ENCODE peak calls at places on chromosome 14, in four cellular contexts. O is K562, G is H1, N is HepG2. K is an unnamed sample. For H3K4me1, the result is how much of the 10 kb centered on the place peaks cover.

GRCh38 chr14:46250113-46250703 is 401.4 kb downstream of the RPL10L start:
- DNase-seq in O (peak), G (no peak), N (peak), K (peak)

GRCh38 chr14:103897075-103897947 is 30.9 kb upstream of the TDRD9 start:
- DNase-seq in O (no peak), G (no peak), N (peak), K (no peak)

GRCh38 chr14:101762530-101763101 is 1.1 kb downstream of the PPP2R5C start:
- DNase-seq in O (no peak), G (no peak), N (peak), K (no peak)

GRCh38 chr14:95361373-95362179 is 41.9 kb upstream of the CLMN start:
- DNase-seq in O (peak), G (peak), N (no peak), K (peak)

GRCh38 chr14:102799684-102800562 is 22.7 kb downstream of the TRAF3 start:
- DNase-seq in O (no peak), G (no peak), N (no peak), K (no peak)

GRCh38 chr14:94768521-94769412 is 1.1 kb downstream of the GSC start:
- DNase-seq in O (no peak), G (no peak), N (no peak), K (peak)

GRCh38 chr14:65045011-65045410 is 57.3 kb downstream of the MAX start:
- DNase-seq in O (peak), G (no peak), N (no peak), K (no peak)

GRCh38 chr14:71246539-71246938 is 339.3 kb downstream of the PCNX1 start:
- DNase-seq in O (no peak), G (no peak), N (no peak), K (no peak)

GRCh38 chr14:73008501-73008900 is 18.4 kb downstream of the ZFYVE1 start:
- DNase-seq in O (no peak), G (no peak), N (no peak), K (no peak)

GRCh38 chr14:91405241-91405721 is 12.3 kb downstream of the CCDC88C start:
- DNase-seq in O (no peak), G (no peak), N (no peak), K (no peak)

GRCh38 chr14:64170190-64170589 is 124.0 kb downstream of the ESR2 start:
- DNase-seq in O (no peak), G (no peak), N (no peak), K (no peak)

GRCh38 chr14:36498938-36499337 is 21.1 kb downstream of the NKX2-1 start:
- DNase-seq in O (no peak), G (no peak), N (no peak), K (no peak)

GRCh38 chr14:88424573-88424972 is 39.1 kb downstream of the SPATA7 start:
- DNase-seq in O (no peak), G (no peak), N (no peak), K (no peak)

GRCh38 chr14:29926228-29926627 is 1.4 kb downstream of the PRKD1 start:
- DNase-seq in O (no peak), G (no peak), N (no peak), K (peak)

GRCh38 chr14:47438650-47439140 is 236.7 kb downstream of the MDGA2 start:
- DNase-seq in O (no peak), G (no peak), N (no peak), K (peak)

GRCh38 chr14:71236430-71236829 is 329.2 kb downstream of the PCNX1 start:
- DNase-seq in O (no peak), G (no peak), N (no peak), K (no peak)

GRCh38 chr14:50047274-50047676 is 69.1 kb downstream of the VCPKMT start:
- DNase-seq in O (no peak), G (no peak), N (peak), K (no peak)

GRCh38 chr14:76432967-76433752 is 57.2 kb downstream of the ESRRB start:
- DNase-seq in O (no peak), G (no peak), N (no peak), K (peak)

GRCh38 chr14:43900173-43900655 is 606.9 kb downstream of the FSCB start:
- DNase-seq in O (no peak), G (no peak), N (peak), K (peak)

GRCh38 chr14:97177016-97177415 is 379.8 kb downstream of the VRK1 start:
- DNase-seq in O (peak), G (no peak), N (peak), K (peak)

GRCh38 chr14:55850803-55851202 is 267.4 kb upstream of the PELI2 start:
- DNase-seq in O (no peak), G (no peak), N (no peak), K (no peak)

GRCh38 chr14:68753696-68754095 is 39.2 kb downstream of the ZFP36L1 start:
- DNase-seq in O (no peak), G (no peak), N (no peak), K (no peak)

GRCh38 chr14:105150026-105150367 is 18.6 kb downstream of the JAG2 start:
- DNase-seq in O (no peak), G (no peak), N (no peak), K (no peak)

GRCh38 chr14:63852271-63852816 is 460 bp upstream of the SYNE2 start:
- DNase-seq in O (no peak), G (no peak), N (no peak), K (peak)

GRCh38 chr14:101819251-101819990 is 57.9 kb downstream of the PPP2R5C start:
- DNase-seq in O (no peak), G (no peak), N (no peak), K (no peak)

GRCh38 chr14:91225025-91225424 is 19.5 kb downstream of the GPR68 start:
- DNase-seq in O (no peak), G (no peak), N (no peak), K (no peak)

GRCh38 chr14:69652942-69653680 is 41.7 kb downstream of the SUSD6 start:
- DNase-seq in O (peak), G (no peak), N (no peak), K (no peak)

GRCh38 chr14:67391266-67391665 is 20.7 kb downstream of the PLEK2 start:
- DNase-seq in O (peak), G (no peak), N (no peak), K (no peak)

GRCh38 chr14:103100281-103101121 is 6.0 kb downstream of the EXOC3L4 start:
- DNase-seq in O (no peak), G (no peak), N (peak), K (no peak)

GRCh38 chr14:61505815-61506809 is 184.7 kb downstream of the PRKCH start:
- DNase-seq in O (no peak), G (no peak), N (no peak), K (no peak)

GRCh38 chr14:74610199-74610865 is 1.7 kb downstream of the LTBP2 start:
- DNase-seq in O (no peak), G (no peak), N (no peak), K (no peak)

GRCh38 chr14:68638056-68638816 is 154.6 kb downstream of the ZFP36L1 start:
- DNase-seq in O (no peak), G (no peak), N (peak), K (no peak)

GRCh38 chr14:105591052-105591451 is 64.7 kb downstream of the TMEM121 start:
- DNase-seq in O (no peak), G (no peak), N (no peak), K (no peak)

GRCh38 chr14:42779024-42779423 is 1172.3 kb downstream of the LRFN5 start:
- DNase-seq in O (no peak), G (no peak), N (no peak), K (no peak)

GRCh38 chr14:72740966-72741835 is 152.7 kb downstream of the DPF3 start:
- DNase-seq in O (no peak), G (no peak), N (no peak), K (no peak)

DNA sequence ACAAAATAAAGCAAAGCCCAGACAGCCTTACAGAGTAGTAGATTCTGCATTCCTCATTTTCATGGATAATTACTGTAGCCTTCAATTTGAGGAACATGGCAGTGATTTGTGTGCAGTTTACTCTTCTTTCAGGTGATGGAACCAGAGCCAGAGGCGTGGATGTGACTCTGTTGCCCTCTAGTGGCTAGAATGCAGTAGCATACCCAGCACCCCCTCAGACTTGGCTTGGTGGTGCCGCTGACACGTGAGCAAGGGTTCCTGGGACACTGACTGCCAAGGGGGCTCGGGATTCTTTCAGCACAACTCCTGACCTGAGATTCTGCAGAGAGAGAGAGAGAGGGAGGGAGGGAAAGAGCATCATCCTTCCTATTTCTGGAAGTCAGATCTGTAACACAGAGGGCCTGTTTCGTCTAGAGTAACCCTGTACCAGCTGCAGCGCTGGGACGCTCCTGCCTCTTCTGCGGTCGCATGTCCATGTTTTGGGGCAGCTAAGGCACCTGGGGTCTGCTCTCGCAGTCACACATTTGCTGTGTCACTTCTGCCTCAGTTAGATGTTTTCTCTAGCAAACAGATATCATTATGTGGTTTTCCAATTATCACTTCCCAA is 428.0 kb downstream of the NRXN3 start:
- DNase-seq in O (peak), G (peak), N (peak), K (peak)
- H2AFZ ChIP-seq in O (no peak), G (peak), N (no peak), K (peak)

DNA sequence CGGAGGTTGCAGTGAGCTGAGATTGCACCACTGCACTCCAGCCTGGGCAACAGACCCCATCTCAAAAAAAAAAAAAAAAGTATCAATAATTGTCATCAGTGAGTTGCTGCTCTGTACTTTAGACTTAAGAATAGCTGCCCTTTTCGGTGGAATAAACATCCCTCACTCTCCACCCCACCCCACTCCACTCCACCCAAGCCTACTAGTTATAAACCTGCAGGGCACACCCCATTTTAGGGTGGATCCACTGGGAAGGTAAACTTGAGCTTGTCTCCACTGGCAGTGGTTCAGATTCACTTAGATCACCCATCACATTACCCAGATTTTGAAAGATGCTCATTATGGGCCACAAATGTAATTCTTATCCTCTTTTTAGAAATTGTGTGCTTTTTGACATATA is 106.4 kb downstream of the GPR135 start:
- DNase-seq in O (no peak), G (no peak), N (no peak), K (no peak)
- H3K4me1 ChIP-seq in O (under half), G (under half), N (under half), K (under half)

GRCh38 chr14:21047378-21047781 is 5.2 kb downstream of the RNASE7 start:
- DNase-seq in O (no peak), G (no peak), N (no peak), K (no peak)
- TF ChIP-seq CREB1 in O (no peak), G (no peak), N (no peak), K (no peak)

GRCh38 chr14:89534896-89535615 is 118.0 kb upstream of the FOXN3 start:
- DNase-seq in O (no peak), G (no peak), N (no peak), K (no peak)
- H2AFZ ChIP-seq in O (no peak), G (no peak), N (no peak), K (no peak)

GRCh38 chr14:100082723-100083122 is 17.5 kb downstream of the EVL start:
- DNase-seq in O (no peak), G (no peak), N (no peak), K (no peak)

GRCh38 chr14:100085451-100085850 is 20.2 kb downstream of the EVL start:
- DNase-seq in O (no peak), G (no peak), N (no peak), K (no peak)

GRCh38 chr14:100086361-100086760 is 21.1 kb downstream of the EVL start:
- DNase-seq in O (no peak), G (no peak), N (no peak), K (no peak)

GRCh38 chr14:100083706-100084105 is 18.5 kb downstream of the EVL start:
- DNase-seq in O (no peak), G (no peak), N (no peak), K (no peak)

DNA sequence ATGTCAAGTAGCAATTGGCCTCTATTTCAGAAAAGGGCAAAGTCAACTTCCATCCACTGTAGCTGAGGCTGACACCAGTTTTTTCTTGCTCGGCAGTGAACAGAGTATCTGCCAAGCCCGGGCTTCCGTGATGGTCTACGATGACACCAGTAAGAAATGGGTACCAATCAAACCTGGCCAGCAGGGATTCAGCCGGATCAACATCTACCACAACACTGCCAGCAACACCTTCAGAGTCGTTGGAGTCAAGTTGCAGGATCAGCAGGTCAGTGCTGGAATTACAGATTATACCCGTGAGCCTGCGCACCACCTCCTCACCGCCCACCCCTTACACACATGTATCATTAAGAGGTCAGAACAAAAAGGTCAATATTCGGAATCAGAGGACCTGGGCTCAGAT is 19.4 kb downstream of the EVL start:
- DNase-seq in O (no peak), G (no peak), N (no peak), K (no peak)
- H3K4me1 ChIP-seq in O (under half), G (under half), N (under half), K (under half)

GRCh38 chr14:25111061-25111601 is 61.2 kb upstream of the STXBP6 start:
- DNase-seq in O (no peak), G (no peak), N (peak), K (peak)
- TF ChIP-seq CREB1 in O (no peak), G (no peak), N (no peak), K (no peak)

DNA sequence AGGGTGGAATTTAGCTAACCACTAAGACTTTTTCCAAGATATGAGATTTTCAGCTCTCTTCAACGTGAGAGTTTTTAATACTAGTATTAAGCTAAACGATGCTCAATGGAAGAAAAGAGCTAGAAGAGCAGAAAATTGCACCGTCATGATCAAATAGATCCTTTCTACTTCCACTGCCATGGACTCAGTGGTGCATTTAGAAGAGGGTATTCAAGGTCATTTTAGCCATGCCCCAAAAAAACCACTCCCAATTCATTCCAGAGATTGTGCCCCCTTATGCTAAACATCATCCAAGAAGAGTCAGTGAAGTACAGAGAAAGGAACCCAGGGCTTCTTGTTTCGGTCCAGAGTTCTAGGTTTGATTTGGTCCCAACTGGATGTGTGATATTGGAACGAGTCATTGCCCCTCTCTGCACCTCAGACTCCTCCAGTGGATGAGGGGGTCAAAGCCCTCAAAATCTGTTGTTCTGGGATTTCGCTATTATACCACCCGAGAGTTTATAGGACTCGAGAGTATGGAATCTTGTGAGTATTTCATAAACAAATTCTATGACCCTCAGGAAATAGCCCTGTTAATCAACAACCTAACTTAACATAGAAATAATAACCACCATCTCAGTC is 55.2 kb downstream of the DAD1 start:
- DNase-seq in O (no peak), G (no peak), N (no peak), K (no peak)
- H2AFZ ChIP-seq in O (no peak), G (no peak), N (no peak), K (no peak)

K was measured in GM23338.